ENCODE peak calls at places on chromosomes 2 and 18, in five cellular contexts. One of them, this sample, is unnamed.

GRCh38 chr18:38545071-38545470 is 979.5 kb upstream of the CELF4 start:
- DNase-seq in activated naive CD4-positive, alpha-beta T cell treated with Interleukin-2 at 50 U/mL for 16 hours: no peak
- DNase-seq in HS-5: no peak
- DNase-seq in caudate nucleus: no peak
- DNase-seq in K562: peak; percentile 5
- DNase-seq in this sample: no peak

GRCh38 chr2:238302076-238302475 is 13.7 kb upstream of the PER2 start:
- DNase-seq in K562: no peak
- DNase-seq in caudate nucleus: no peak
- DNase-seq in activated naive CD4-positive, alpha-beta T cell treated with Interleukin-2 at 50 U/mL for 16 hours: no peak
- DNase-seq in HS-5: no peak
- DNase-seq in this sample: no peak

GRCh38 chr18:11570770-11571169 is 38.6 kb upstream of the SLC35G4 start:
- DNase-seq in activated naive CD4-positive, alpha-beta T cell treated with Interleukin-2 at 50 U/mL for 16 hours: no peak
- DNase-seq in caudate nucleus: no peak
- DNase-seq in K562: peak; percentile 17
- DNase-seq in HS-5: no peak
- DNase-seq in this sample: peak; percentile 46

GRCh38 chr2:237692601-237693079 is 65.3 kb downstream of the LRRFIP1 start:
- DNase-seq in HS-5: no peak
- DNase-seq in activated naive CD4-positive, alpha-beta T cell treated with Interleukin-2 at 50 U/mL for 16 hours: no peak
- DNase-seq in K562: peak; percentile 47
- DNase-seq in caudate nucleus: no peak
- DNase-seq in this sample: no peak

GRCh38 chr2:56624181-56624580 is 440.4 kb downstream of the CCDC85A start:
- DNase-seq in caudate nucleus: no peak
- DNase-seq in K562: no peak
- DNase-seq in activated naive CD4-positive, alpha-beta T cell treated with Interleukin-2 at 50 U/mL for 16 hours: no peak
- DNase-seq in HS-5: no peak
- DNase-seq in this sample: no peak

GRCh38 chr2:175597286-175597685 is 404.8 kb downstream of the LNPK start:
- DNase-seq in activated naive CD4-positive, alpha-beta T cell treated with Interleukin-2 at 50 U/mL for 16 hours: no peak
- DNase-seq in HS-5: no peak
- DNase-seq in caudate nucleus: no peak
- DNase-seq in K562: no peak
- DNase-seq in this sample: peak; percentile 62

GRCh38 chr18:29874519-29875098 is 1167.9 kb downstream of the DSC3 start:
- DNase-seq in caudate nucleus: no peak
- DNase-seq in HS-5: no peak
- DNase-seq in activated naive CD4-positive, alpha-beta T cell treated with Interleukin-2 at 50 U/mL for 16 hours: no peak
- DNase-seq in K562: peak; percentile 58
- DNase-seq in this sample: peak; percentile 13

GRCh38 chr18:51425475-51425874 is 228.0 kb upstream of the MEX3C start:
- DNase-seq in activated naive CD4-positive, alpha-beta T cell treated with Interleukin-2 at 50 U/mL for 16 hours: no peak
- DNase-seq in K562: no peak
- DNase-seq in HS-5: no peak
- DNase-seq in caudate nucleus: no peak
- DNase-seq in this sample: no peak

GRCh38 chr18:79985172-79985571 is 3.2 kb downstream of the TXNL4A start:
- DNase-seq in K562: no peak
- DNase-seq in HS-5: no peak
- DNase-seq in caudate nucleus: no peak
- DNase-seq in activated naive CD4-positive, alpha-beta T cell treated with Interleukin-2 at 50 U/mL for 16 hours: no peak
- DNase-seq in this sample: no peak

GRCh38 chr2:11771971-11772615 is 25.7 kb downstream of the LPIN1 start:
- DNase-seq in activated naive CD4-positive, alpha-beta T cell treated with Interleukin-2 at 50 U/mL for 16 hours: no peak
- DNase-seq in K562: no peak
- DNase-seq in HS-5: no peak
- DNase-seq in caudate nucleus: no peak
- DNase-seq in this sample: no peak

GRCh38 chr2:46722142-46722541 is 193.5 kb downstream of the MCFD2 start:
- DNase-seq in HS-5: no peak
- DNase-seq in caudate nucleus: no peak
- DNase-seq in K562: no peak
- DNase-seq in activated naive CD4-positive, alpha-beta T cell treated with Interleukin-2 at 50 U/mL for 16 hours: no peak
- DNase-seq in this sample: no peak

GRCh38 chr18:56302161-56302560 is 336.2 kb downstream of the TXNL1 start:
- DNase-seq in caudate nucleus: no peak
- DNase-seq in K562: peak; percentile 0
- DNase-seq in HS-5: no peak
- DNase-seq in activated naive CD4-positive, alpha-beta T cell treated with Interleukin-2 at 50 U/mL for 16 hours: no peak
- DNase-seq in this sample: no peak

GRCh38 chr2:165745916-165746315 is 48.1 kb downstream of the GALNT3 start:
- DNase-seq in K562: no peak
- DNase-seq in HS-5: no peak
- DNase-seq in activated naive CD4-positive, alpha-beta T cell treated with Interleukin-2 at 50 U/mL for 16 hours: no peak
- DNase-seq in caudate nucleus: no peak
- DNase-seq in this sample: peak; percentile 64

GRCh38 chr2:18455256-18455862 is 105.1 kb downstream of the RDH14 start:
- DNase-seq in K562: no peak
- DNase-seq in activated naive CD4-positive, alpha-beta T cell treated with Interleukin-2 at 50 U/mL for 16 hours: no peak
- DNase-seq in caudate nucleus: no peak
- DNase-seq in HS-5: no peak
- DNase-seq in this sample: peak; percentile 91

GRCh38 chr2:241499146-241499965 is 9.0 kb downstream of the STK25 start:
- DNase-seq in HS-5: no peak
- DNase-seq in caudate nucleus: no peak
- DNase-seq in activated naive CD4-positive, alpha-beta T cell treated with Interleukin-2 at 50 U/mL for 16 hours: no peak
- DNase-seq in K562: no peak
- DNase-seq in this sample: no peak

GRCh38 chr2:98126061-98126460 is 39.1 kb downstream of the VWA3B start:
- DNase-seq in K562: no peak
- DNase-seq in caudate nucleus: no peak
- DNase-seq in activated naive CD4-positive, alpha-beta T cell treated with Interleukin-2 at 50 U/mL for 16 hours: no peak
- DNase-seq in HS-5: no peak
- DNase-seq in this sample: no peak

GRCh38 chr2:64656379-64656778 is 2.7 kb upstream of the SERTAD2 start:
- DNase-seq in activated naive CD4-positive, alpha-beta T cell treated with Interleukin-2 at 50 U/mL for 16 hours: no peak
- DNase-seq in caudate nucleus: no peak
- DNase-seq in K562: no peak
- DNase-seq in HS-5: no peak
- DNase-seq in this sample: no peak

GRCh38 chr2:4903676-4904348 is 788.4 kb upstream of the SOX11 start:
- DNase-seq in K562: no peak
- DNase-seq in HS-5: no peak
- DNase-seq in caudate nucleus: no peak
- DNase-seq in activated naive CD4-positive, alpha-beta T cell treated with Interleukin-2 at 50 U/mL for 16 hours: no peak
- DNase-seq in this sample: no peak

GRCh38 chr2:226304308-226304707 is 495.3 kb downstream of the IRS1 start:
- DNase-seq in activated naive CD4-positive, alpha-beta T cell treated with Interleukin-2 at 50 U/mL for 16 hours: no peak
- DNase-seq in HS-5: no peak
- DNase-seq in K562: no peak
- DNase-seq in caudate nucleus: no peak
- DNase-seq in this sample: no peak

GRCh38 chr2:188695953-188696352 is 278.2 kb upstream of the COL3A1 start:
- DNase-seq in K562: no peak
- DNase-seq in HS-5: peak; percentile 56
- DNase-seq in caudate nucleus: no peak
- DNase-seq in activated naive CD4-positive, alpha-beta T cell treated with Interleukin-2 at 50 U/mL for 16 hours: no peak
- DNase-seq in this sample: peak; percentile 81

GRCh38 chr18:2981212-2981728 is 31.7 kb downstream of the LPIN2 start:
- DNase-seq in activated naive CD4-positive, alpha-beta T cell treated with Interleukin-2 at 50 U/mL for 16 hours: no peak
- DNase-seq in HS-5: peak; percentile 87
- DNase-seq in K562: no peak
- DNase-seq in caudate nucleus: no peak
- DNase-seq in this sample: peak; percentile 82

This sample was measured in AG10803.